ENCODE peak calls at places on chromosomes 2 and 18, in eight cellular contexts. R is amygdala; H is HCEC 1CT; O is transverse colon; U is effector memory CD4-positive, alpha-beta T cell; J is posterior cingulate gyrus; T is HFF-Myc; M is activated naive CD8-positive, alpha-beta T cell treated with anti-CD3 and anti-CD28 coated beads for 36 hours. I is an unnamed sample.
A peak's percentile ranks its signal among the peaks of the same experiment; 100 is the strongest.

GRCh38 chr2:75403991-75404428 is 156.7 kb downstream of the EVA1A start:
- DNase-seq in R (no peak), H (peak; percentile 48), O (no peak), U (no peak), J (no peak), T (peak; percentile 53), M (no peak), I (peak; percentile 51)

GRCh38 chr2:191878576-191879298 is 31.8 kb upstream of the CAVIN2 start:
- DNase-seq in R (no peak), H (peak; percentile 90), O (no peak), U (no peak), J (no peak), T (peak; percentile 61), M (no peak), I (no peak)

GRCh38 chr2:75064691-75065396 is 106.4 kb downstream of the POLE4 start:
- DNase-seq in R (no peak), H (peak; percentile 53), O (peak; percentile 55), U (no peak), J (peak; percentile 93), T (no peak), M (peak; percentile 48), I (peak; percentile 79)

GRCh38 chr2:15359716-15360531 is 201.2 kb downstream of the NBAS start:
- DNase-seq in R (no peak), H (peak; percentile 93), O (no peak), U (no peak), J (no peak), T (peak; percentile 17), M (no peak), I (no peak)

GRCh38 chr2:206603269-206603668 is 39.0 kb upstream of the FAM237A start:
- DNase-seq in R (no peak), H (no peak), O (no peak), U (no peak), J (no peak), T (no peak), M (no peak), I (no peak)

GRCh38 chr2:16438571-16439294 is 226.9 kb downstream of the CYRIA start:
- DNase-seq in R (no peak), H (no peak), O (no peak), U (no peak), J (no peak), T (no peak), M (no peak), I (no peak)

GRCh38 chr2:96859338-96859649 is 1.5 kb upstream of the ANKRD39 start:
- DNase-seq in R (no peak), H (no peak), O (no peak), U (no peak), J (peak; percentile 90), T (no peak), M (no peak), I (no peak)

GRCh38 chr2:8403871-8404270 is 278.0 kb upstream of the ID2 start:
- DNase-seq in R (no peak), H (no peak), O (peak; percentile 65), U (no peak), J (no peak), T (no peak), M (no peak), I (peak; percentile 65)

GRCh38 chr2:75012080-75012479 is 53.6 kb downstream of the POLE4 start:
- DNase-seq in R (no peak), H (no peak), O (no peak), U (no peak), J (no peak), T (no peak), M (no peak), I (no peak)

GRCh38 chr2:26767129-26767528 is 3.0 kb downstream of the SLC35F6 start:
- DNase-seq in R (no peak), H (no peak), O (no peak), U (no peak), J (no peak), T (no peak), M (no peak), I (no peak)

GRCh38 chr2:169452080-169452479 is 27.2 kb upstream of the BBS5 start:
- DNase-seq in R (no peak), H (peak; percentile 50), O (no peak), U (no peak), J (no peak), T (peak; percentile 16), M (no peak), I (peak; percentile 47)

GRCh38 chr2:241049739-241050623 is 51.6 kb downstream of the SNED1 start:
- DNase-seq in R (no peak), H (no peak), O (peak; percentile 6), U (no peak), J (no peak), T (no peak), M (no peak), I (no peak)

GRCh38 chr18:76209597-76209996 is 285.4 kb downstream of the ZNF516 start:
- DNase-seq in R (no peak), H (peak; percentile 16), O (no peak), U (no peak), J (no peak), T (peak; percentile 11), M (no peak), I (no peak)

GRCh38 chr2:197198890-197199289 is 111.7 kb downstream of the ANKRD44 start:
- DNase-seq in R (peak; percentile 24), H (no peak), O (peak; percentile 79), U (peak; percentile 92), J (peak; percentile 92), T (no peak), M (peak; percentile 87), I (no peak)

GRCh38 chr2:189791338-189792042 is 7.2 kb downstream of the PMS1 start:
- DNase-seq in R (no peak), H (no peak), O (no peak), U (no peak), J (no peak), T (no peak), M (no peak), I (no peak)

GRCh38 chr2:223993634-223994232 is 36.5 kb downstream of the MRPL44 start:
- DNase-seq in R (peak; percentile 58), H (peak; percentile 74), O (peak; percentile 66), U (no peak), J (no peak), T (peak; percentile 66), M (peak; percentile 42), I (peak; percentile 73)

GRCh38 chr2:98148968-98149697 is 62.2 kb downstream of the VWA3B start:
- DNase-seq in R (peak; percentile 47), H (peak; percentile 87), O (no peak), U (no peak), J (no peak), T (no peak), M (peak; percentile 17), I (peak; percentile 45)

GRCh38 chr2:23042176-23042909 is 342.6 kb upstream of the KLHL29 start:
- DNase-seq in R (no peak), H (no peak), O (no peak), U (no peak), J (no peak), T (no peak), M (no peak), I (no peak)

GRCh38 chr18:48947583-48947982 is 3.2 kb downstream of the SMAD7 start:
- DNase-seq in R (peak; percentile 33), H (no peak), O (no peak), U (no peak), J (peak; percentile 93), T (no peak), M (no peak), I (no peak)

GRCh38 chr18:22020127-22020866 is 149.1 kb upstream of the GATA6 start:
- DNase-seq in R (no peak), H (no peak), O (peak; percentile 45), U (no peak), J (no peak), T (no peak), M (no peak), I (peak; percentile 89)

GRCh38 chr2:42607101-42607637 is 38.7 kb downstream of the MTA3 start:
- DNase-seq in R (no peak), H (no peak), O (no peak), U (no peak), J (no peak), T (no peak), M (no peak), I (no peak)

GRCh38 chr2:195520671-195521155 is 136.3 kb upstream of the SLC39A10 start:
- DNase-seq in R (no peak), H (peak; percentile 92), O (no peak), U (no peak), J (no peak), T (no peak), M (no peak), I (peak; percentile 50)

GRCh38 chr2:8608411-8608954 is 73.4 kb upstream of the ID2 start:
- DNase-seq in R (no peak), H (no peak), O (no peak), U (no peak), J (no peak), T (no peak), M (no peak), I (peak; percentile 4)

GRCh38 chr2:39571197-39571731 is 94.5 kb upstream of the TMEM178A start:
- DNase-seq in R (no peak), H (no peak), O (no peak), U (no peak), J (no peak), T (no peak), M (no peak), I (no peak)

GRCh38 chr2:39573276-39573675 is 92.4 kb upstream of the TMEM178A start:
- DNase-seq in R (no peak), H (no peak), O (no peak), U (no peak), J (no peak), T (no peak), M (no peak), I (no peak)

GRCh38 chr2:156649596-156649995 is 213.4 kb downstream of the GPD2 start:
- DNase-seq in R (no peak), H (no peak), O (no peak), U (no peak), J (no peak), T (no peak), M (no peak), I (no peak)

GRCh38 chr2:218322756-218323525 is 30.6 kb upstream of the TMBIM1 start:
- DNase-seq in R (peak; percentile 61), H (peak; percentile 88), O (peak; percentile 87), U (peak; percentile 39), J (peak; percentile 93), T (peak; percentile 48), M (peak; percentile 60), I (peak; percentile 88)

GRCh38 chr2:226376516-226377180 is 423.0 kb downstream of the IRS1 start:
- DNase-seq in R (no peak), H (no peak), O (no peak), U (no peak), J (no peak), T (no peak), M (no peak), I (no peak)

GRCh38 chr2:150468350-150468960 is 19.0 kb downstream of the RND3 start:
- DNase-seq in R (no peak), H (no peak), O (no peak), U (no peak), J (no peak), T (no peak), M (no peak), I (no peak)

GRCh38 chr2:66679422-66679821 is 244.5 kb downstream of the MEIS1 start:
- DNase-seq in R (no peak), H (no peak), O (no peak), U (no peak), J (no peak), T (no peak), M (no peak), I (no peak)

GRCh38 chr18:75124967-75125358 is 84.0 kb downstream of the PTGR3 start:
- DNase-seq in R (no peak), H (no peak), O (no peak), U (no peak), J (peak; percentile 80), T (no peak), M (no peak), I (no peak)

I was measured in Caco-2.